ENCODE peak calls at places on chromosomes 1 and 21, in ten cellular contexts. G is glutamatergic neuron, I is GM04504, Q is activated T-cell treated with anti-CD3 and anti-CD28 coated beads for 24 hours, E is NCI-H1092, P is DMS153, X is endothelial cell, L is MCF 10A, O is HTR-8/SVneo, C is putamen. T is an unnamed sample.

GRCh38 chr1:16212251-16212961 is at the start of gene ARHGEF19:
- DNase-seq in I (no peak), O (no peak), Q (no peak), G (no peak), E (peak), L (no peak), X (no peak), C (no peak), P (peak), T (no peak)

GRCh38 chr1:234613128-234613875 is 3.3 kb upstream of the IRF2BP2 start:
- DNase-seq in I (no peak), O (no peak), L (peak), X (no peak), G (no peak), C (peak), E (peak), P (peak), Q (no peak), T (no peak)

GRCh38 chr21:43613755-43614638 is 45.3 kb downstream of the HSF2BP start:
- DNase-seq in L (no peak), E (no peak), G (no peak), P (no peak), X (no peak), I (no peak), C (no peak), Q (no peak), O (no peak), T (no peak)

GRCh38 chr1:209755926-209756607 is at the start of gene TRAF3IP3:
- DNase-seq in X (no peak), Q (peak), E (no peak), O (no peak), P (no peak), I (no peak), L (no peak), C (no peak), G (no peak), T (peak)

GRCh38 chr21:36164427-36164784 is 7.8 kb downstream of the DOP1B start:
- DNase-seq in E (peak), Q (no peak), O (no peak), P (peak), I (no peak), L (no peak), X (no peak), C (no peak), G (no peak), T (no peak)

GRCh38 chr1:150162862-150163706 is 13.4 kb downstream of the PLEKHO1 start:
- DNase-seq in E (peak), C (peak), X (peak), Q (no peak), I (peak), O (peak), G (peak), P (peak), L (peak), T (no peak)

GRCh38 chr1:58574816-58575215 is 2.2 kb downstream of the TACSTD2 start:
- DNase-seq in Q (no peak), C (no peak), P (no peak), O (no peak), G (no peak), I (no peak), E (no peak), X (no peak), L (peak), T (no peak)

GRCh38 chr1:183198463-183198862 is 12.4 kb downstream of the LAMC2 start:
- DNase-seq in O (peak), X (no peak), I (no peak), C (no peak), G (no peak), Q (no peak), E (no peak), L (peak), P (no peak), T (no peak)

GRCh38 chr1:15492572-15492971 is 16.7 kb downstream of the CELA2B start:
- DNase-seq in G (no peak), O (no peak), E (no peak), C (no peak), Q (no peak), L (no peak), P (no peak), X (no peak), I (no peak), T (no peak)

GRCh38 chr1:224579526-224579925 is 36.6 kb upstream of the CNIH3 start:
- DNase-seq in E (no peak), Q (no peak), X (no peak), O (peak), P (no peak), C (no peak), I (no peak), L (peak), G (no peak), T (no peak)

GRCh38 chr1:114251573-114251939 is 97.9 kb upstream of the SYT6 start:
- DNase-seq in E (no peak), C (no peak), O (no peak), P (no peak), X (no peak), G (no peak), L (no peak), Q (no peak), I (no peak), T (no peak)

GRCh38 chr21:16320110-16320509 is 590.3 kb downstream of the USP25 start:
- DNase-seq in G (no peak), P (no peak), X (no peak), Q (no peak), I (no peak), C (no peak), E (no peak), L (no peak), O (no peak), T (no peak)

GRCh38 chr1:229279242-229279641 is 8.3 kb downstream of the RAB4A start:
- DNase-seq in X (no peak), G (no peak), L (no peak), O (no peak), E (no peak), C (no peak), I (no peak), Q (no peak), P (no peak), T (no peak)

GRCh38 chr1:218025454-218025853 is 259.6 kb upstream of the RRP15 start:
- DNase-seq in I (peak), Q (no peak), O (peak), X (no peak), P (no peak), L (no peak), C (no peak), G (no peak), E (no peak), T (no peak)

GRCh38 chr1:230103341-230104173 is 36.5 kb downstream of the GALNT2 start:
- DNase-seq in O (no peak), C (no peak), Q (no peak), X (no peak), E (no peak), L (peak), I (no peak), P (no peak), G (no peak), T (no peak)

GRCh38 chr1:225612265-225612664 is 40.7 kb downstream of the ENAH start:
- DNase-seq in O (no peak), I (no peak), G (no peak), Q (no peak), E (no peak), L (peak), P (no peak), X (no peak), C (no peak), T (no peak)

GRCh38 chr1:12436817-12437599 is 181.0 kb downstream of the DHRS3 start:
- DNase-seq in Q (no peak), O (no peak), E (no peak), G (no peak), L (peak), P (no peak), C (no peak), X (no peak), I (peak), T (peak)

GRCh38 chr1:28249013-28249870 is 10.1 kb upstream of the SESN2 start:
- DNase-seq in C (no peak), Q (no peak), P (peak), I (no peak), O (no peak), E (no peak), L (peak), X (no peak), G (no peak), T (peak)

GRCh38 chr1:204380293-204380831 is 20.6 kb upstream of the PLEKHA6 start:
- DNase-seq in Q (no peak), E (no peak), X (no peak), G (no peak), O (no peak), C (no peak), L (no peak), P (no peak), I (no peak), T (no peak)

GRCh38 chr1:199545780-199546179 is 481.7 kb upstream of the NR5A2 start:
- DNase-seq in I (no peak), P (no peak), X (no peak), E (no peak), L (peak), Q (no peak), C (no peak), O (no peak), G (no peak), T (no peak)

GRCh38 chr21:46557469-46557868 is 47.4 kb downstream of the S100B start:
- DNase-seq in O (no peak), E (no peak), I (no peak), G (no peak), X (no peak), P (no peak), Q (no peak), L (no peak), C (no peak), T (no peak)

GRCh38 chr1:70497152-70497551 is 86.1 kb downstream of the CTH start:
- DNase-seq in E (no peak), G (no peak), O (no peak), I (no peak), Q (no peak), X (no peak), C (no peak), P (no peak), L (no peak), T (no peak)

GRCh38 chr1:203871114-203871875 is 9.9 kb downstream of the SNRPE start:
- DNase-seq in P (peak), I (peak), G (peak), Q (no peak), X (peak), E (peak), C (peak), O (peak), L (peak), T (no peak)

GRCh38 chr1:59775480-59775879 is 39.3 kb upstream of the HOOK1 start:
- DNase-seq in I (no peak), O (no peak), Q (no peak), X (no peak), C (no peak), E (no peak), L (no peak), G (no peak), P (no peak), T (no peak)

GRCh38 chr1:89262643-89263042 is 10.0 kb downstream of the GBP5 start:
- DNase-seq in Q (no peak), O (no peak), P (peak), I (peak), L (peak), E (no peak), G (no peak), X (no peak), C (no peak), T (no peak)

GRCh38 chr1:207335695-207336363 is 14.4 kb downstream of the CD55 start:
- DNase-seq in P (no peak), I (no peak), Q (no peak), O (no peak), E (no peak), X (no peak), G (no peak), L (peak), C (no peak), T (no peak)

GRCh38 chr21:35850542-35851103 is 209.7 kb downstream of the SETD4 start:
- DNase-seq in Q (no peak), O (no peak), I (no peak), G (no peak), X (no peak), L (no peak), P (no peak), C (no peak), E (no peak), T (no peak)

GRCh38 chr1:240309804-240310203 is 218.1 kb downstream of the FMN2 start:
- DNase-seq in E (no peak), Q (no peak), G (no peak), X (no peak), P (no peak), C (no peak), I (no peak), L (no peak), O (no peak), T (no peak)

GRCh38 chr1:24418898-24419628 is 3.5 kb downstream of the NIPAL3 start:
- DNase-seq in Q (no peak), C (peak), E (no peak), P (peak), X (no peak), G (peak), O (peak), I (no peak), L (peak), T (no peak)

GRCh38 chr1:224212618-224213037 is 29.6 kb downstream of the DEGS1 start:
- DNase-seq in G (peak), L (no peak), I (no peak), C (no peak), Q (no peak), E (no peak), P (no peak), X (no peak), O (no peak), T (no peak)

GRCh38 chr1:114108741-114109255 is 44.9 kb downstream of the SYT6 start:
- DNase-seq in I (no peak), Q (no peak), C (no peak), L (peak), P (no peak), G (no peak), X (no peak), O (no peak), E (no peak), T (no peak)

GRCh38 chr1:207806531-207807394 is 54.9 kb downstream of the CD46 start:
- DNase-seq in G (no peak), O (no peak), X (no peak), Q (no peak), I (no peak), C (no peak), P (no peak), E (no peak), L (no peak), T (no peak)

GRCh38 chr1:886760-887159 is 37.0 kb upstream of the SAMD11 start:
- DNase-seq in E (no peak), L (no peak), I (no peak), G (no peak), P (no peak), C (no peak), O (no peak), X (no peak), Q (no peak), T (no peak)

GRCh38 chr1:91651671-91652071 is 151.0 kb downstream of the CDC7 start:
- DNase-seq in C (no peak), Q (no peak), E (no peak), P (no peak), L (peak), G (no peak), I (no peak), O (no peak), X (no peak), T (no peak)

GRCh38 chr1:41640756-41641482 is 156.4 kb upstream of the EDN2 start:
- DNase-seq in P (no peak), L (no peak), X (no peak), I (no peak), O (no peak), G (no peak), C (no peak), E (no peak), Q (no peak), T (no peak)

GRCh38 chr21:24870633-24871032 is 736.6 kb downstream of the MRPL39 start:
- DNase-seq in O (no peak), I (no peak), G (no peak), P (no peak), Q (no peak), E (no peak), X (no peak), L (no peak), C (no peak), T (no peak)

GRCh38 chr1:235207202-235207565 is 46.1 kb upstream of the RBM34 start:
- DNase-seq in L (no peak), X (no peak), E (no peak), G (no peak), O (no peak), Q (peak), P (no peak), C (no peak), I (no peak), T (peak)

GRCh38 chr1:180150982-180151381 is 3.7 kb upstream of the QSOX1 start:
- DNase-seq in C (no peak), X (no peak), O (peak), P (no peak), E (no peak), G (no peak), L (peak), Q (no peak), I (no peak), T (no peak)

T was measured in stimulated activated naive CD4-positive, alpha-beta T cell treated with Interleukin-2 at 50 U/mL for 16 hours.